ENCODE peak calls at places on chromosomes 6 and 20, in seven cellular contexts. M is fibroblast of mammary gland; G is left kidney; T is OCI-M1; Z is kidney tubule cell; E is BE2C; K is CD4-positive, alpha-beta T cell. C is an unnamed sample.

GRCh38 chr20:12788936-12789335 is 219.8 kb upstream of the SPTLC3 start:
- DNase-seq in Z (no peak), E (no peak), G (peak; percentile 20), M (no peak), K (no peak), T (no peak), C (no peak)

GRCh38 chr6:16429669-16430068 is 191.3 kb downstream of the GMPR start:
- DNase-seq in G (no peak), M (no peak), Z (no peak), T (no peak), K (no peak), E (no peak), C (no peak)

GRCh38 chr20:50790651-50791277 is 4.1 kb upstream of the BCAS4 start:
- DNase-seq in M (peak; percentile 87), Z (peak; percentile 95), G (peak; percentile 97), E (peak; percentile 92), T (peak; percentile 95), K (peak; percentile 69), C (peak; percentile 93)

GRCh38 chr6:27605401-27606342 is 132.8 kb upstream of the ZNF184 start:
- DNase-seq in K (no peak), M (peak; percentile 89), T (peak; percentile 95), Z (peak; percentile 91), G (peak; percentile 43), E (peak; percentile 73), C (peak; percentile 95)

GRCh38 chr6:157317129-157317814 is 6.0 kb downstream of the TMEM242 start:
- DNase-seq in G (no peak), E (peak; percentile 27), Z (peak; percentile 88), K (no peak), M (peak; percentile 93), T (no peak), C (peak; percentile 90)

GRCh38 chr20:44571367-44571766 is 11.0 kb upstream of the PKIG start:
- DNase-seq in T (no peak), Z (no peak), E (no peak), K (no peak), G (no peak), M (no peak), C (no peak)

GRCh38 chr20:58883243-58883691 is 30.8 kb downstream of the GNAS start:
- DNase-seq in G (no peak), T (no peak), M (no peak), Z (no peak), K (no peak), E (no peak), C (no peak)

GRCh38 chr6:166419268-166419667 is 36.5 kb upstream of the MPC1 start:
- DNase-seq in E (no peak), Z (peak; percentile 33), K (no peak), T (peak; percentile 25), G (no peak), M (peak; percentile 57), C (peak; percentile 22)

GRCh38 chr6:159719287-159719686 is 8.0 kb upstream of the WTAP start:
- DNase-seq in K (no peak), G (no peak), E (no peak), M (peak; percentile 22), T (no peak), Z (no peak), C (no peak)

GRCh38 chr20:52889225-52889624 is 82.9 kb upstream of the TSHZ2 start:
- DNase-seq in M (peak; percentile 84), Z (peak; percentile 53), K (no peak), G (no peak), T (no peak), E (no peak), C (peak; percentile 8)

GRCh38 chr20:32344835-32345506 is 13.2 kb upstream of the ASXL1 start:
- DNase-seq in G (no peak), M (no peak), E (no peak), Z (no peak), K (no peak), T (peak; percentile 25), C (no peak)

C was measured in Daoy.